ENCODE peak calls at places on chromosomes 12 and 14, in four cellular contexts. P is fibroblast of mammary gland, K is NCI-H345, J is caudate nucleus. S is an unnamed sample.
A peak's percentile ranks its signal among the peaks of the same experiment; 100 is the strongest.

GRCh38 chr12:117388865-117389508 is 27.6 kb upstream of the NOS1 start:
- DNase-seq in P (no peak), K (no peak), J (no peak), S (no peak)

GRCh38 chr12:111126331-111126730 is 206.0 kb upstream of the MYL2 start:
- DNase-seq in P (peak; percentile 3), K (no peak), J (no peak), S (no peak)

GRCh38 chr14:96252323-96253052 is 3.5 kb upstream of the BDKRB1 start:
- DNase-seq in P (no peak), K (no peak), J (no peak), S (no peak)

GRCh38 chr12:50537538-50537919 is 32.7 kb downstream of the DIP2B start:
- DNase-seq in P (peak; percentile 87), K (no peak), J (no peak), S (no peak)

GRCh38 chr12:40534828-40535227 is 157.4 kb upstream of the CNTN1 start:
- DNase-seq in P (no peak), K (no peak), J (no peak), S (no peak)

GRCh38 chr12:16523570-16524331 is 82.2 kb downstream of the LMO3 start:
- DNase-seq in P (peak; percentile 34), K (no peak), J (no peak), S (no peak)

GRCh38 chr12:19744760-19745218 is 305.5 kb downstream of the AEBP2 start:
- DNase-seq in P (peak; percentile 69), K (peak; percentile 14), J (no peak), S (no peak)

GRCh38 chr12:8996682-8997405 is 7.5 kb downstream of the KLRG1 start:
- DNase-seq in P (peak; percentile 41), K (no peak), J (no peak), S (no peak)

GRCh38 chr14:77409131-77409533 is 14.2 kb downstream of the NOXRED1 start:
- DNase-seq in P (peak; percentile 10), K (no peak), J (no peak), S (no peak)

GRCh38 chr12:131607658-131608447 is 103.0 kb upstream of the SFSWAP start:
- DNase-seq in P (no peak), K (no peak), J (no peak), S (no peak)

S was measured in DMS79.